ENCODE peak calls at places on chromosomes 16 and 17, in four cellular contexts. N, A, H and R are unnamed samples.

GRCh38 chr16:49023095-49023494 is 258.5 kb downstream of the CBLN1 start:
- DNase-seq in H (no peak), N (no peak), A (no peak), R (no peak)

GRCh38 chr17:58484600-58484999 is 3.6 kb downstream of the HSF5 start:
- DNase-seq in A (no peak), H (no peak), N (peak; percentile 23), R (no peak)

GRCh38 chr17:73387746-73388577 is 76.2 kb upstream of the CDC42EP4 start:
- DNase-seq in N (no peak), A (no peak), H (no peak), R (no peak)

GRCh38 chr17:8857919-8858318 is 9.6 kb downstream of the PIK3R6 start:
- DNase-seq in H (no peak), A (peak; percentile 19), N (peak; percentile 17), R (peak; percentile 66)

GRCh38 chr17:47736501-47737211 is 3.6 kb downstream of the TBX21 start:
- DNase-seq in N (no peak), A (no peak), H (no peak), R (no peak)

GRCh38 chr17:19382581-19383444 is 4.2 kb downstream of the MFAP4 start:
- DNase-seq in H (no peak), A (no peak), N (no peak), R (no peak)

GRCh38 chr17:50835563-50836231 is at the start of gene WFIKKN2:
- DNase-seq in H (no peak), N (peak; percentile 30), A (no peak), R (no peak)

GRCh38 chr17:63419398-63419797 is 26.7 kb downstream of the CYB561 start:
- DNase-seq in N (no peak), A (no peak), H (no peak), R (no peak)

GRCh38 chr16:84362410-84362809 is 5.9 kb upstream of the ATP2C2 start:
- DNase-seq in H (no peak), N (peak; percentile 41), A (no peak), R (no peak)

GRCh38 chr17:42553866-42554249 is 1.1 kb downstream of the HSD17B1 start:
- DNase-seq in H (no peak), A (no peak), N (peak; percentile 43), R (no peak)

GRCh38 chr17:17151055-17151454 is 55.1 kb downstream of the PLD6 start:
- DNase-seq in H (no peak), A (no peak), N (no peak), R (no peak)

GRCh38 chr16:87995644-87996043 is 44.4 kb downstream of the BANP start:
- DNase-seq in H (no peak), N (no peak), A (no peak), R (no peak)

GRCh38 chr16:79282806-79283205 is 317.7 kb downstream of the MAF start:
- DNase-seq in A (no peak), N (no peak), H (no peak), R (no peak)

GRCh38 chr16:19126300-19126699 is 12.5 kb downstream of the ITPRIPL2 start:
- DNase-seq in A (no peak), N (no peak), H (no peak), R (no peak)

GRCh38 chr17:77036841-77037381 is 103.9 kb upstream of the SEC14L1 start:
- DNase-seq in H (no peak), A (no peak), N (no peak), R (no peak)

GRCh38 chr17:21008992-21009671 is 33.7 kb downstream of the USP22 start:
- DNase-seq in A (no peak), H (no peak), N (no peak), R (no peak)

GRCh38 chr17:17303010-17303846 is at the start of gene NT5M:
- DNase-seq in H (peak; percentile 71), A (peak; percentile 51), N (peak; percentile 60), R (peak; percentile 77)

GRCh38 chr16:50313596-50314483 is 47.5 kb downstream of the ADCY7 start:
- DNase-seq in N (no peak), A (peak; percentile 43), H (peak; percentile 60), R (no peak)

GRCh38 chr16:68332411-68333121 is 21.7 kb downstream of the PRMT7 start:
- DNase-seq in N (peak; percentile 71), H (peak; percentile 59), A (peak; percentile 24), R (peak; percentile 94)

GRCh38 chr16:57893559-57894389 is 77.2 kb downstream of the CNGB1 start:
- DNase-seq in H (peak; percentile 55), N (peak; percentile 66), A (no peak), R (no peak)

GRCh38 chr17:50109207-50109606 is 14.1 kb downstream of the PDK2 start:
- DNase-seq in N (no peak), A (no peak), H (no peak), R (no peak)

GRCh38 chr17:82888583-82889495 is 49.0 kb upstream of the ZNF750 start:
- DNase-seq in H (peak; percentile 92), A (no peak), N (peak; percentile 28), R (no peak)

GRCh38 chr16:7405166-7405565 is 72.5 kb downstream of the RBFOX1 start:
- DNase-seq in A (no peak), N (peak; percentile 7), H (peak; percentile 39), R (no peak)

GRCh38 chr16:3520861-3521260 is 20.1 kb downstream of the CLUAP1 start:
- DNase-seq in H (no peak), N (no peak), A (no peak), R (no peak)

GRCh38 chr16:55392701-55393100 is 68.7 kb downstream of the IRX6 start:
- DNase-seq in N (no peak), A (no peak), H (no peak), R (no peak)

GRCh38 chr16:29315046-29315445 is 91.5 kb downstream of the NPIPB11 start:
- DNase-seq in H (no peak), N (no peak), A (no peak), R (no peak)

GRCh38 chr16:2496223-2497115 is 17.3 kb upstream of the ATP6V0C start:
- DNase-seq in H (no peak), N (no peak), A (no peak), R (no peak)

GRCh38 chr17:6070895-6071511 is 824 bp downstream of the WSCD1 start:
- DNase-seq in A (peak; percentile 4), H (no peak), N (peak; percentile 24), R (no peak)

GRCh38 chr17:6072157-6072556 is 2.0 kb downstream of the WSCD1 start:
- DNase-seq in H (no peak), N (no peak), A (no peak), R (no peak)

GRCh38 chr17:6072611-6073010 is 2.4 kb downstream of the WSCD1 start:
- DNase-seq in A (no peak), H (no peak), N (no peak), R (no peak)

GRCh38 chr17:6070280-6070894 is at the start of gene WSCD1:
- DNase-seq in A (no peak), H (no peak), N (peak; percentile 29), R (no peak)

DNA sequence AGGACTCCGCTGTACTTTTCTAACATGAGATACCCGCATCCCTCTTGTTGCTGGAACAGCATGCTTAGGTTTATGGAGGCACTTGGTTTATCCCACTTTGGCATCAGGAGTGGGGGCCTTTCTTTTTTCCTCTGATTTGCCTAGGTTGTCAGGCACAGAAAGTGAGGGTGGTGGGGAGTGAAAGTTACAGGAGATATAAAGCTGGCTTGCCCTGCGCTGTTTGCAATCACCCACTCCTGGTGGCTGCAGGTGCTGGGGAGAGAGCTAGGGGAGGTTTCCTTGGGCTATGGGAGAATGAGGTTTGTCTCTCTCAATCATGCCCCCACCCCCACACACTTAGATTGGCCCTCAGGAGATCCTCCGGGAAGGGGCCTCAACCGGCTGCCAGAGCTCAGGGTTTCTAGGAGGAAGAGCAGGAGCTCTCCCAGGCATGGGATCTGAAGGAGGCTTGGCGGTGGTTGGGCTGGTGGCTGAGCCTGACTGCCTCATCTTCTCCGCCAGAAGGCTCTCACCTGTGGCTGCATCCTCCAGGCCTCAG is 1.4 kb downstream of the WSCD1 start:
- DNase-seq in N (no peak), H (no peak), A (no peak), R (no peak)
- H3K4me3 ChIP-seq in N (no peak overlapping the region), H (peak overlapping the region; percentile 41), A (no peak overlapping the region), R (no peak overlapping the region)

DNA sequence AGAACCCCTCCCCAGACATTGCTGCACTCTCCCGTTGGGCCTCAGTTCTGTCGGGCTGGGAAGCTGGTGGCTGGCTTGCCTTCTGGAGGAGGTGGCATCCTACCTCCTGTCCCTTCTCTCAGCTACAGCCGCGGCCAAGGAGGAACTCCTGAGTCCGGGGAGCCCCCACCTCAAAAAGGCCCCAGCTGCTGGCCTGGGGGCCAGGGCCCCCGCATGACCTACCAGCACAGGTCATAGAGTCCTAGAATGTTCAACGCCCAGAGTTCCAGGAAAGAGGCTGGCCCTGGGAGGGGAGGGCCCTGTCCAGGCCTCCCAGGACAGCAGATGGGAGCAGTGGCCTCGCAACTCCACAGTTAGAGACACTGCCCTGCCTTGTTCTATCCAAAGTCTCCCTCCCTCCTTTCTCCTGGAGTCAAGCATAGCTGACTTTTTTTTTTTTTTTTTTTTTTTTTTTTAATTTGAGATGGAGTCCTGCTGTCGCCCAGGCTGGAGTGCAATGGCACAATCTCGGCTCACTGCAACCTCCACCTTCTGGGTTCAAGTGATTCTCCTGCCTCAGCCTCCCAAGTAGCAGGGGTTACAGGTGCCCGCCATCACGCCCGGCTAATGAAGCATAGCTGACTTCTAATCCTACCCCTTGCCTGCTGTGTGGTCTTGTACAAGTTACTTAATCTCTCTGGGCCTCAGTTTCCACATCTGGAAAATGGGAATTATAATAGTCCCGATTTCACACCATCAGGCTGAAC is 7.1 kb downstream of the CARHSP1 start:
- DNase-seq in N (no peak), H (no peak), A (no peak), R (no peak)
- H3K4me3 ChIP-seq in N (no peak overlapping the region), H (no peak overlapping the region), A (no peak overlapping the region), R (no peak overlapping the region)

DNA sequence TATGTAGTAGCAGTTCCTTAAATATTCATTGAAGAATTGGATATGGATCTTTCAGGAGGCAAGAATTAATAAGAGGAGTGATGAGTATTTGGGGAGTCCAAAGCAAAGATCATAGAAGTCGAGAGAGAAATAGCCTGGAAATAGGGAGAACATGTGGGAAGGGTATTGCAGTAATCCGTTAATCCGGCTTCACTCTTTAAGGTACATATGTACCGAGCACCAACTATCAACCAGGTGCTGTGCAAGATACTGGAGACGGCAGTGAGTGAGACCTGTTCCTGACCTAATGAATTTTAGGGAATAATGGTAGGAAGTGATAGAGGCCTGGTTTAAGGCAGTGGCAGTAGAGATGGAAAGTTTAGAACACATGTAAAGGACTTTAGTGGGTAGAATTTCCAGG is 1.1 kb downstream of the ELP5 start:
- DNase-seq in H (no peak), N (no peak), A (no peak), R (no peak)
- H3K4me3 ChIP-seq in H (no peak overlapping the region), N (no peak overlapping the region), A (peak overlapping the region; percentile 91), R (peak overlapping the region; percentile 97)

GRCh38 chr16:66197668-66198278 is 168.7 kb upstream of the CDH5 start:
- DNase-seq in H (peak; percentile 4), N (no peak), A (no peak), R (no peak)

GRCh38 chr16:66196770-66197169 is 169.7 kb upstream of the CDH5 start:
- DNase-seq in H (peak; percentile 18), N (no peak), A (no peak), R (no peak)

GRCh38 chr16:66194866-66195265 is 171.6 kb upstream of the CDH5 start:
- DNase-seq in A (no peak), H (no peak), N (no peak), R (no peak)

GRCh38 chr16:66199189-66199588 is 167.3 kb upstream of the CDH5 start:
- DNase-seq in A (no peak), H (peak; percentile 18), N (no peak), R (no peak)

DNA sequence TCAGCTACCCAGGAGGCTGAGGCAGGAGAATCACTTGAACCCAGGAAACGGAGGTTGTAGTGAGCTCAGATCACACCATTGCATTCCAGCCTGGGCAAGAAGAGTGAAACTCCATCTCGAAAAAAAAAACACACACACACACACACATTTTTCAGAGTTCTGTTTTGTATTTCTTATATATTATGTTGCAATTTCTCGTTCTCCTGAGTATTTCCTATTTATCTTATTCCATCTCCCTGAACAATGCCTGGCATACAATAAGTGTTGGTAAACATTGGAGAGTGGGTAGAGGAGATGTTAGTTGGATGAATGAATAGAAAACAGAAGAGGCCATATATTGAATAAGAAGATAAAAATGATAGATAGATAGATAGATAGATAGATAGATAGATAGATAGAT is 167.8 kb upstream of the CDH5 start:
- DNase-seq in H (no peak), A (no peak), N (no peak), R (no peak)
- H3K4me3 ChIP-seq in H (no peak overlapping the region), A (no peak overlapping the region), N (no peak overlapping the region), R (no peak overlapping the region)